ENCODE peak calls at places on chromosome 1, in five cellular contexts. One of them, this sample, is unnamed.
A peak's percentile ranks its signal among the peaks of the same experiment; 100 is the strongest.

GRCh38 chr1:21077085-21077484 is 99.6 kb downstream of the EIF4G3 start:
- DNase-seq in IMR-90: peak; percentile 55
- DNase-seq in transverse colon: no peak
- DNase-seq in right lobe of liver: no peak
- DNase-seq in heart left ventricle: peak; percentile 35
- DNase-seq in this sample: no peak

GRCh38 chr1:20154306-20154831 is 15.2 kb downstream of the PLA2G2F start:
- DNase-seq in IMR-90: no peak
- DNase-seq in transverse colon: no peak
- DNase-seq in heart left ventricle: no peak
- DNase-seq in right lobe of liver: peak; percentile 64
- DNase-seq in this sample: no peak

GRCh38 chr1:204441558-204441957 is 29.9 kb upstream of the PPP1R15B start:
- DNase-seq in heart left ventricle: no peak
- DNase-seq in IMR-90: no peak
- DNase-seq in transverse colon: no peak
- DNase-seq in right lobe of liver: no peak
- DNase-seq in this sample: no peak

GRCh38 chr1:156487862-156488261 is 12.7 kb downstream of the MEF2D start:
- DNase-seq in transverse colon: peak; percentile 66
- DNase-seq in IMR-90: no peak
- DNase-seq in right lobe of liver: no peak
- DNase-seq in heart left ventricle: no peak
- DNase-seq in this sample: no peak

GRCh38 chr1:175797576-175797975 is 54.2 kb upstream of the TNR start:
- DNase-seq in IMR-90: no peak
- DNase-seq in transverse colon: no peak
- DNase-seq in heart left ventricle: no peak
- DNase-seq in right lobe of liver: no peak
- DNase-seq in this sample: no peak

GRCh38 chr1:14599173-14599754 is 779 bp downstream of the KAZN start:
- DNase-seq in IMR-90: no peak
- DNase-seq in heart left ventricle: no peak
- DNase-seq in transverse colon: no peak
- DNase-seq in right lobe of liver: no peak
- DNase-seq in this sample: no peak

GRCh38 chr1:232969791-232970190 is 19.4 kb downstream of the NTPCR start:
- DNase-seq in IMR-90: no peak
- DNase-seq in heart left ventricle: no peak
- DNase-seq in transverse colon: no peak
- DNase-seq in right lobe of liver: no peak
- DNase-seq in this sample: no peak

GRCh38 chr1:58290685-58291372 is 255.7 kb downstream of the OMA1 start:
- DNase-seq in right lobe of liver: no peak
- DNase-seq in transverse colon: no peak
- DNase-seq in heart left ventricle: no peak
- DNase-seq in IMR-90: peak; percentile 16
- DNase-seq in this sample: no peak

GRCh38 chr1:51517361-51518032 is 1.6 kb downstream of the EPS15 start:
- DNase-seq in heart left ventricle: no peak
- DNase-seq in transverse colon: no peak
- DNase-seq in IMR-90: peak; percentile 11
- DNase-seq in right lobe of liver: no peak
- DNase-seq in this sample: no peak

GRCh38 chr1:225754940-225755635 is 22.5 kb upstream of the SRP9 start:
- DNase-seq in transverse colon: peak; percentile 35
- DNase-seq in IMR-90: peak; percentile 92
- DNase-seq in right lobe of liver: peak; percentile 73
- DNase-seq in heart left ventricle: peak; percentile 63
- DNase-seq in this sample: no peak

GRCh38 chr1:73948021-73948420 is 250.0 kb downstream of the LRRIQ3 start:
- DNase-seq in IMR-90: no peak
- DNase-seq in transverse colon: no peak
- DNase-seq in right lobe of liver: no peak
- DNase-seq in heart left ventricle: no peak
- DNase-seq in this sample: no peak

GRCh38 chr1:27864264-27864895 is 8.0 kb upstream of the THEMIS2 start:
- DNase-seq in right lobe of liver: no peak
- DNase-seq in transverse colon: no peak
- DNase-seq in heart left ventricle: no peak
- DNase-seq in IMR-90: no peak
- DNase-seq in this sample: no peak

GRCh38 chr1:85656256-85656655 is 52.0 kb downstream of the ZNHIT6 start:
- DNase-seq in IMR-90: peak; percentile 75
- DNase-seq in right lobe of liver: no peak
- DNase-seq in heart left ventricle: no peak
- DNase-seq in transverse colon: no peak
- DNase-seq in this sample: no peak

GRCh38 chr1:199687321-199687720 is 340.2 kb upstream of the NR5A2 start:
- DNase-seq in transverse colon: no peak
- DNase-seq in right lobe of liver: no peak
- DNase-seq in IMR-90: peak; percentile 44
- DNase-seq in heart left ventricle: no peak
- DNase-seq in this sample: no peak

DNA sequence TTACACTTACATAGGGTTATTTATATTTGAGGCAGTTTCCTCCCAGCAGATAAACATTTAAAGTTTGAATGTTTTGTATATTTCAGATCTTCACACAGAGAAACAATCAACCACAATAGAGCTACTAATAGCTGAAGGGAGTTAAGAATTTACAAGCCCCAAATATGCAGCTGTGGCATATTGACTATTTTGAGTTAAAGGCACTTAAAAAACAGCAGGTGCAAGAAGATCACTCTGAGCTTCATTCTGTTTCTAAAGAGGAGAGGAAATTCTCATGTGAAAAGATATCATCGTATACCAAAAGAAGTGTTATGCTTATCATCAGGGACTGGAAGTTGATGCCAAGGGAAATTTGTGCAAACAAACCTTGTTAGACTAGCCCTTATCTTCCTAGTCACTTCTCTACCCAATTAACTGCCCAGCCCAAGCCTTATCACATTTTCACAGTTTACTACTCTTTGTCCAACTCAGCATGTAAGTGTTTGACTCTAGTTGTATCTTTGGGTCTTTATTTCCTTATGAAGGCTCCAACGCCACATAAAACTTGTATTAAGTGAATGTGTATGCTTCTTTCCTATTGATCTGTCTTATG is 66.3 kb upstream of the COG2 start:
- DNase-seq in IMR-90: no peak
- DNase-seq in transverse colon: no peak
- DNase-seq in right lobe of liver: no peak
- DNase-seq in heart left ventricle: no peak
- DNase-seq in this sample: no peak
- TF ChIP-seq POLR2A in IMR-90: no peak
- TF ChIP-seq POLR2A in transverse colon: no peak
- TF ChIP-seq POLR2A in right lobe of liver: no peak
- TF ChIP-seq POLR2A in heart left ventricle: no peak
- TF ChIP-seq POLR2A in this sample: no peak

DNA sequence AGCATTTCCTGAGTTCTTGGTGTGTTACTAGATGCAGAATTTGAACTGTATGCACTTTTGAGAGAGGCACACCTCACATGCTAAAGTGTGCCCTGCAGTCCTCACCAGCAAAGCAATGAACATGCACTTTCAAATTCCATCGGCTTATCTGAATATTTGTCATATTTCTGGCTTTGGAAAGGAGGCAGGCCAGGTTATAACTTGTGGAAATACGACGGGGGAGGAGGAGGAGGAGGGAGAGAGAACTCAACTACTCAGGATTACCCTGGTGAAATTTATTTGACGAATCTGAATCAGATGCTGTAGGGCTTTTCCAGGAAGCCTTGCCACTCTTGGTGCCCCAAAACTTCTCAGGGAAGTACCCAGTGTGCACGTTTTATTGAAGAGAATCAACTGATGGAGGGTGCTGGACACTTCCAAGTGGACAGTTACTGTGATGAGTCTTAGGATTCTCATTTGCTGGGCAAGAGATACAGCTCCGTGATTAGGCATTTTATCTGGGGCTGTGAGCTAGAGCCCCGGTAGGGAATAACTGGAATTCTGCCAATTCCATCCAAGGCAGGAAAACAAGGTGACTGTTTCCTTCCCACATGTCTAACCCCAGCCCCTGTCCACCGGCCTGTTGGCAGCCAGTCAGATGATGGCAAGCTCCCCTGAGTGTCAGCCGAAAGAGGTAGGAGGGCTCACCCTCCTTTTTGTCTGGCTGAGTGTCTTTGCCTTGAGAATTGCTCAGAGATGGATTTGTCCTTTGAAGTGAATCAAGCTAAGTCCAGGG is 3.8 kb downstream of the PDPN start:
- DNase-seq in right lobe of liver: no peak
- DNase-seq in heart left ventricle: no peak
- DNase-seq in transverse colon: no peak
- DNase-seq in IMR-90: no peak
- DNase-seq in this sample: no peak
- H3K9me3 ChIP-seq in right lobe of liver: no peaks in the 10 kb centered on the region
- H3K9me3 ChIP-seq in heart left ventricle: no peaks in the 10 kb centered on the region
- H3K9me3 ChIP-seq in transverse colon: no peaks in the 10 kb centered on the region
- H3K9me3 ChIP-seq in IMR-90: peaks cover 10% of the 10 kb centered on the region
- H3K9me3 ChIP-seq in this sample: no peaks in the 10 kb centered on the region

DNA sequence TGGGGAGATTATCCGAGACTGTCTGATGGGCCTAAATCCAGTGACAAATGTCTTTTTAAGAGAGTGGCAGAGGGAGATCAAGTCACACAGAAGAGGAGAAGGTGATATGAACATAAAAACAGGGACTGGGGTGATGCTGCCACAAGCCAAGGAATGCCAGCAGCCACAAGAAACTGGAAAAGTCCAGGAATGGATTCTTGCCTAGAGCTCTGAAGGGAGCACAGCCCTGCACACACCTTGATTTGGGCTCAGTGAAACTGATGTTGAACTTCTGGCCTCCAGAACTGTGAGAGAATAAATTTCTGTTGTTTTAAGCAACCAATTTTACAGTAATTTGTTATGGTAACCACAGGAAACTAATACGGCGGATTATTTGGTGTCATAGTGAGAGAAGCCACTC is 19.5 kb downstream of the CITED4 start:
- DNase-seq in transverse colon: no peak
- DNase-seq in heart left ventricle: no peak
- DNase-seq in IMR-90: no peak
- DNase-seq in right lobe of liver: no peak
- DNase-seq in this sample: no peak
- TF ChIP-seq POLR2A in transverse colon: no peak
- TF ChIP-seq POLR2A in heart left ventricle: no peak
- TF ChIP-seq POLR2A in IMR-90: no peak
- TF ChIP-seq POLR2A in right lobe of liver: no peak
- TF ChIP-seq POLR2A in this sample: no peak

GRCh38 chr1:247964933-247965332 is at the start of gene OR2AK2:
- DNase-seq in right lobe of liver: no peak
- DNase-seq in heart left ventricle: no peak
- DNase-seq in transverse colon: no peak
- DNase-seq in IMR-90: no peak
- DNase-seq in this sample: no peak
- H3K9me3 ChIP-seq in right lobe of liver: no peaks in the 10 kb centered on the region
- H3K9me3 ChIP-seq in heart left ventricle: peaks cover 7% of the 10 kb centered on the region
- H3K9me3 ChIP-seq in transverse colon: no peaks in the 10 kb centered on the region
- H3K9me3 ChIP-seq in IMR-90: peaks cover 14% of the 10 kb centered on the region
- H3K9me3 ChIP-seq in this sample: no peaks in the 10 kb centered on the region

This sample was measured in vagina.